ENCODE peak calls at places on chromosomes 13 and 19, in six cellular contexts. D, Z, S, H, J and T are unnamed samples.

GRCh38 chr13:62278271-62278670 is 862.6 kb upstream of the PCDH20 start:
- DNase-seq in D (no peak), Z (no peak), H (no peak), S (no peak), J (no peak), T (no peak)

GRCh38 chr19:35990771-35991730 is 3.9 kb upstream of the SDHAF1 start:
- DNase-seq in D (no peak), Z (no peak), J (no peak), H (no peak), S (no peak), T (no peak)

GRCh38 chr13:108227651-108228272 is 9.6 kb downstream of the ABHD13 start:
- DNase-seq in J (no peak), D (peak; percentile 52), H (no peak), Z (no peak), S (no peak), T (peak; percentile 46)

GRCh38 chr19:3210347-3211017 is 14.0 kb upstream of the CELF5 start:
- DNase-seq in Z (no peak), J (peak; percentile 96), S (peak; percentile 82), H (peak; percentile 54), D (no peak), T (peak; percentile 35)

GRCh38 chr13:27535546-27535945 is 84.8 kb downstream of the LNX2 start:
- DNase-seq in H (no peak), S (no peak), J (no peak), Z (no peak), D (no peak), T (no peak)

GRCh38 chr19:53156888-53157287 is 2.0 kb downstream of the ZNF347 start:
- DNase-seq in S (no peak), Z (no peak), J (no peak), H (no peak), D (no peak), T (no peak)

GRCh38 chr13:35789335-35790166 is 313.1 kb upstream of the MAB21L1 start:
- DNase-seq in S (no peak), H (peak; percentile 47), J (no peak), Z (peak; percentile 40), D (peak; percentile 61), T (peak; percentile 18)

GRCh38 chr13:70623260-70623659 is 515.0 kb upstream of the KLHL1 start:
- DNase-seq in S (no peak), D (peak; percentile 0), J (no peak), Z (no peak), H (no peak), T (peak; percentile 18)

GRCh38 chr13:49020940-49021548 is 45.3 kb downstream of the FNDC3A start:
- DNase-seq in S (peak; percentile 32), Z (no peak), H (peak; percentile 59), D (no peak), J (no peak), T (no peak)

GRCh38 chr19:41808663-41809566 is 12.5 kb downstream of the CEACAM3 start:
- DNase-seq in D (no peak), J (no peak), H (no peak), S (no peak), Z (no peak), T (no peak)

GRCh38 chr19:16062789-16063188 is 13.5 kb upstream of the TPM4 start:
- DNase-seq in S (peak; percentile 75), H (peak; percentile 66), Z (no peak), D (no peak), J (peak; percentile 91), T (peak; percentile 59)

GRCh38 chr13:40664100-40665060 is 2.1 kb downstream of the FOXO1 start:
- DNase-seq in S (peak; percentile 37), J (peak; percentile 59), Z (peak; percentile 17), D (no peak), H (peak; percentile 79), T (peak; percentile 46)

GRCh38 chr13:36551445-36551844 is 119.2 kb downstream of the CCNA1 start:
- DNase-seq in D (no peak), Z (no peak), H (no peak), S (no peak), J (no peak), T (no peak)

GRCh38 chr19:1626417-1627010 is 21.3 kb upstream of the UQCR11 start:
- DNase-seq in S (no peak), D (no peak), H (no peak), Z (no peak), J (no peak), T (no peak)

GRCh38 chr13:52158629-52159158 is 703 bp downstream of the NEK3 start:
- DNase-seq in H (peak; percentile 31), J (no peak), Z (no peak), D (peak; percentile 28), S (no peak), T (peak; percentile 61)

GRCh38 chr19:45437328-45437727 is 13.6 kb upstream of the ERCC1 start:
- DNase-seq in H (no peak), S (no peak), D (no peak), J (no peak), Z (no peak), T (no peak)

GRCh38 chr19:45575216-45575615 is 9.4 kb downstream of the OPA3 start:
- DNase-seq in H (no peak), S (no peak), J (no peak), Z (no peak), D (no peak), T (peak; percentile 34)

GRCh38 chr19:532578-533484 is 1.3 kb downstream of the CDC34 start:
- DNase-seq in S (peak; percentile 73), Z (no peak), D (peak; percentile 64), H (peak; percentile 85), J (peak; percentile 72), T (peak; percentile 86)

GRCh38 chr19:45834970-45835369 is 19.9 kb upstream of the RSPH6A start:
- DNase-seq in S (no peak), H (no peak), J (no peak), D (no peak), Z (no peak), T (no peak)

GRCh38 chr19:50039968-50040367 is 14.2 kb downstream of the ZNF473 start:
- DNase-seq in H (no peak), Z (no peak), J (no peak), D (peak; percentile 21), S (no peak), T (no peak)

GRCh38 chr19:49977846-49978245 is 16.9 kb upstream of the SIGLEC11 start:
- DNase-seq in Z (no peak), H (no peak), D (no peak), S (no peak), J (no peak), T (no peak)

GRCh38 chr13:39783051-39783450 is 127.6 kb downstream of the COG6 start:
- DNase-seq in Z (no peak), S (no peak), D (no peak), H (no peak), J (no peak), T (no peak)

GRCh38 chr13:28306325-28306724 is 168.0 kb downstream of the PAN3 start:
- DNase-seq in J (no peak), Z (no peak), H (no peak), D (no peak), S (no peak), T (no peak)

GRCh38 chr13:108269601-108270328 is at the start of gene TNFSF13B:
- DNase-seq in D (peak; percentile 40), H (peak; percentile 74), J (peak; percentile 60), Z (no peak), S (peak; percentile 82), T (peak; percentile 61)

GRCh38 chr19:17266026-17266425 is 1.2 kb upstream of the BABAM1 start:
- DNase-seq in D (no peak), Z (no peak), J (no peak), H (no peak), S (no peak), T (no peak)

GRCh38 chr19:17262557-17262956 is 2.0 kb downstream of the USHBP1 start:
- DNase-seq in S (no peak), Z (no peak), H (no peak), J (no peak), D (no peak), T (no peak)

GRCh38 chr19:17263712-17264640 is 569 bp downstream of the USHBP1 start:
- DNase-seq in H (no peak), J (no peak), S (no peak), Z (no peak), D (no peak), T (no peak)

GRCh38 chr19:17266589-17266974 is 661 bp upstream of the BABAM1 start:
- DNase-seq in Z (no peak), H (no peak), J (no peak), D (no peak), S (no peak), T (no peak)

DNA sequence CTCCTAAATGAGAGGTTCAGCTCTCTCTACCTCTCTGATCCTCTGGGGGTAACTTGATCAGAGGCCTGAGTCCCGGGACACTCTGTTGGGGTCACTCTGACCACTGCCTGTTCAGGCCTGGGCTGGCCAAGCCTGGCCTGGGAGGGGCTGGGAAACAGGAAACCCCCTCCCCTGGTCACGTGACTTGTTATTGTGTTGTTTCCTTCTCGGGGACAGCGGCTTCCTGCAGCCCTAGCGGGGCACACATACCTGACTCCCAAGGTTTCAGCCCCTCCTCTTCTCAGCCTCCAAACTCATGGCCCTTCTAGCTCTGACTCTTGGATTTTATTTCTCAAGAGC is at the start of gene USHBP1:
- DNase-seq in Z (no peak), D (no peak), H (peak; percentile 74), S (peak; percentile 88), J (peak; percentile 75), T (no peak)
- H2BK120ac ChIP-seq in Z (no peak within 1 kb of the TSS), D (no peak within 1 kb of the TSS), H (no peak within 1 kb of the TSS), S (no peak within 1 kb of the TSS), J (peak within 1 kb of the TSS; percentile 28), T (no peak within 1 kb of the TSS)

GRCh38 chr19:56917998-56918397 is 77.5 kb upstream of the PEG3 start:
- DNase-seq in H (no peak), J (no peak), D (no peak), S (no peak), Z (no peak), T (no peak)
- H3K23ac ChIP-seq in H (no peak overlapping the region), J (no peak overlapping the region), D (no peak overlapping the region), S (no peak overlapping the region), Z (no peak overlapping the region), T (no peak overlapping the region)

DNA sequence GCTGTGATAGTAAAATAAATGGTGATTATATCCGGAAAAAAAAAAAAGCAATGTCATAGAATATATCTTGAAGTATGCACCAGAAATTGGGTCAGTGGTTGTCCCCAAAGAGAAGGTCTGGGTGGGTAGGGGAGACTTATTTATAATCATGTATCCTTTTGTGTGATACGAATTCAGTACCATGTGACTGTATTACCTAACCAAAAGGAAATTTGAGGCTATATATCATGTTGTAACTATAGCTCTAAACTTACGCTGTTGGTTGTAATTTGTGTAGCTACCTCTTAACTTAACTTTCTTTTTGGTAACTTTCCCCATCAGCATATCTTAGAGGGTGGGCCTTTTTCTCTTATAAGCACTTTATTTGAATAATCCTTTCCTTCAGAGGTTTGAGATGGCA is 25.2 kb upstream of the KCTD4 start:
- DNase-seq in H (no peak), D (no peak), Z (no peak), S (no peak), J (no peak), T (no peak)
- H2BK15ac ChIP-seq in H (no peak overlapping the region), D (no peak overlapping the region), Z (no peak overlapping the region), S (no peak overlapping the region), J (no peak overlapping the region), T (no peak overlapping the region)

DNA sequence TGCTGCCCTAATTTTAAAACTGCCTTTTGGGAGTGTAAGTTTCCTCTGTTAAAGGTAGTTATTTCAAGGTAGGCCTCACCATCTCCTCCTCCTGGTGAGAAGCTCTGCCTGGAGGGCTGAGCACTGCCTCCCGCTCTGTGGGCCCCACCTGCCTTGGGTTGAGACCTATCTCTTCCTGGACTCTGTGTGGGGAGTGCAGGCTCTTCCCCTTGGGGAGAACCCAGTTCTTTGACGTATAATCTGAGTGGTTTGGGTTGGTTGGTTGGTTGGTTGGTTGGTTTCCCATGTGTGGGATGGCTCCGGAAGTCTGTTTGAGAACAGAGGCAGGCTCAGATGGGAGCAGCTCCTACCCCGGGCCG is 39.1 kb downstream of the ACTN4 start:
- DNase-seq in S (peak; percentile 44), Z (no peak), J (no peak), D (no peak), H (no peak), T (no peak)
- H2BK120ac ChIP-seq in S (peak overlapping the region; percentile 63), Z (no peak overlapping the region), J (peak overlapping the region; percentile 67), D (peak overlapping the region; percentile 59), H (no peak overlapping the region), T (peak overlapping the region; percentile 58)

GRCh38 chr19:7773841-7774240 is 10.8 kb downstream of the CLEC4M start:
- DNase-seq in S (no peak), J (no peak), H (no peak), Z (no peak), D (no peak), T (no peak)
- H3K23ac ChIP-seq in S (no peak overlapping the region), J (no peak overlapping the region), H (no peak overlapping the region), Z (no peak overlapping the region), D (no peak overlapping the region), T (no peak overlapping the region)